ENCODE peak calls at places on chromosomes 4 and X, in five cellular contexts. One of them, this sample, is unnamed.

GRCh38 chrX:41189156-41189555 is 103.9 kb downstream of the USP9X start:
- DNase-seq in NAMALWA: no peak
- DNase-seq in GM04504: no peak
- DNase-seq in NCI-H524: no peak
- DNase-seq in putamen: no peak
- DNase-seq in this sample: peak

GRCh38 chr4:119233750-119234149 is 21.2 kb downstream of the USP53 start:
- DNase-seq in NCI-H524: no peak
- DNase-seq in NAMALWA: no peak
- DNase-seq in putamen: no peak
- DNase-seq in GM04504: no peak
- DNase-seq in this sample: no peak

GRCh38 chrX:55778322-55778721 is 60.8 kb downstream of the RRAGB start:
- DNase-seq in NCI-H524: no peak
- DNase-seq in NAMALWA: no peak
- DNase-seq in putamen: no peak
- DNase-seq in GM04504: no peak
- DNase-seq in this sample: no peak

GRCh38 chr4:113810906-113811305 is 49.4 kb upstream of the CAMK2D start:
- DNase-seq in NCI-H524: no peak
- DNase-seq in NAMALWA: no peak
- DNase-seq in GM04504: peak
- DNase-seq in putamen: no peak
- DNase-seq in this sample: no peak

GRCh38 chr4:11616856-11617255 is 188.2 kb upstream of the HS3ST1 start:
- DNase-seq in GM04504: no peak
- DNase-seq in NAMALWA: no peak
- DNase-seq in putamen: no peak
- DNase-seq in NCI-H524: no peak
- DNase-seq in this sample: no peak

GRCh38 chrX:100695302-100695701 is 36.6 kb downstream of the SYTL4 start:
- DNase-seq in NAMALWA: no peak
- DNase-seq in putamen: no peak
- DNase-seq in NCI-H524: no peak
- DNase-seq in GM04504: no peak
- DNase-seq in this sample: no peak

GRCh38 chr4:6071959-6072720 is 53.9 kb upstream of the C4orf50 start:
- DNase-seq in putamen: peak
- DNase-seq in NAMALWA: no peak
- DNase-seq in NCI-H524: no peak
- DNase-seq in GM04504: no peak
- DNase-seq in this sample: no peak

GRCh38 chr4:4735870-4736269 is 123.6 kb upstream of the MSX1 start:
- DNase-seq in putamen: no peak
- DNase-seq in NCI-H524: no peak
- DNase-seq in NAMALWA: no peak
- DNase-seq in GM04504: no peak
- DNase-seq in this sample: no peak

GRCh38 chr4:77332696-77333270 is 175.8 kb downstream of the CCNG2 start:
- DNase-seq in putamen: no peak
- DNase-seq in GM04504: no peak
- DNase-seq in NCI-H524: no peak
- DNase-seq in NAMALWA: no peak
- DNase-seq in this sample: no peak

GRCh38 chr4:17126306-17126978 is 228.0 kb upstream of the LDB2 start:
- DNase-seq in GM04504: no peak
- DNase-seq in putamen: no peak
- DNase-seq in NCI-H524: no peak
- DNase-seq in NAMALWA: no peak
- DNase-seq in this sample: no peak

GRCh38 chr4:26081795-26082498 is 167.9 kb downstream of the SMIM20 start:
- DNase-seq in NCI-H524: peak
- DNase-seq in NAMALWA: peak
- DNase-seq in putamen: peak
- DNase-seq in GM04504: no peak
- DNase-seq in this sample: peak

GRCh38 chr4:76896731-76897521 is 1.0 kb downstream of the SOWAHB start:
- DNase-seq in NAMALWA: no peak
- DNase-seq in GM04504: no peak
- DNase-seq in putamen: no peak
- DNase-seq in NCI-H524: no peak
- DNase-seq in this sample: peak

GRCh38 chrX:15606064-15606590 is 5.4 kb upstream of the ACE2 start:
- DNase-seq in putamen: no peak
- DNase-seq in NCI-H524: no peak
- DNase-seq in GM04504: no peak
- DNase-seq in NAMALWA: no peak
- DNase-seq in this sample: no peak

GRCh38 chr4:120557372-120557771 is 365.2 kb downstream of the PRDM5 start:
- DNase-seq in NCI-H524: no peak
- DNase-seq in GM04504: peak
- DNase-seq in NAMALWA: no peak
- DNase-seq in putamen: no peak
- DNase-seq in this sample: no peak

GRCh38 chr4:20984011-20984836 is 284.0 kb downstream of the PACRGL start:
- DNase-seq in NCI-H524: peak
- DNase-seq in putamen: no peak
- DNase-seq in GM04504: no peak
- DNase-seq in NAMALWA: no peak
- DNase-seq in this sample: no peak

GRCh38 chr4:39305902-39306677 is 60.1 kb downstream of the RFC1 start:
- DNase-seq in putamen: no peak
- DNase-seq in GM04504: no peak
- DNase-seq in NAMALWA: no peak
- DNase-seq in NCI-H524: no peak
- DNase-seq in this sample: no peak

GRCh38 chrX:153921070-153921469 is 5.0 kb downstream of the ARHGAP4 start:
- DNase-seq in NAMALWA: no peak
- DNase-seq in putamen: no peak
- DNase-seq in GM04504: no peak
- DNase-seq in NCI-H524: no peak
- DNase-seq in this sample: no peak